ENCODE peak calls at places on chromosomes 1 and 21, in eight cellular contexts. G is NCI-H345; F is endodermal cell; I is cardiac muscle cell; J is stimulated activated CD4-positive, alpha-beta T cell treated with anti-CD3 and anti-CD28 coated beads, Interleukin-1b, Interleukin-23, amount 100 ng/mL, for 1 hour; Z is activated T-helper 1 cell treated with anti-CD3 and anti-CD28 coated beads, Interleukin-2, amount 50 U/mL, for 16 hours; T is tibial artery; E is stomach. C is an unnamed sample.

GRCh38 chr1:157774412-157774811 is 2.5 kb downstream of the FCRL2 start:
- DNase-seq in G (no peak), F (no peak), I (no peak), J (no peak), Z (no peak), T (no peak), E (no peak), C (no peak)

GRCh38 chr21:44755227-44755626 is 43.9 kb upstream of the TSPEAR start:
- DNase-seq in G (no peak), F (no peak), I (peak; percentile 88), J (no peak), Z (no peak), T (no peak), E (no peak), C (no peak)

GRCh38 chr1:211476200-211476849 is 15.6 kb downstream of the RD3 start:
- DNase-seq in G (peak; percentile 55), F (peak; percentile 90), I (peak; percentile 81), J (peak; percentile 50), Z (peak; percentile 51), T (no peak), E (peak; percentile 79), C (peak; percentile 66)

GRCh38 chr1:54498383-54499096 is 49.5 kb upstream of the ACOT11 start:
- DNase-seq in G (no peak), F (peak; percentile 65), I (no peak), J (no peak), Z (no peak), T (no peak), E (no peak), C (no peak)

GRCh38 chr21:46125846-46126301 is 28.0 kb downstream of the COL6A2 start:
- DNase-seq in G (no peak), F (peak; percentile 38), I (no peak), J (no peak), Z (no peak), T (peak; percentile 66), E (peak; percentile 20), C (no peak)

GRCh38 chr1:48003741-48004503 is 6.7 kb upstream of the TRABD2B start:
- DNase-seq in G (peak; percentile 57), F (peak; percentile 40), I (no peak), J (no peak), Z (no peak), T (no peak), E (no peak), C (no peak)

GRCh38 chr1:245310605-245311531 is 156.1 kb downstream of the KIF26B start:
- DNase-seq in G (peak; percentile 69), F (peak; percentile 83), I (peak; percentile 70), J (no peak), Z (no peak), T (no peak), E (no peak), C (no peak)

GRCh38 chr1:37602750-37603694 is 7.3 kb upstream of the GNL2 start:
- DNase-seq in G (peak; percentile 58), F (peak; percentile 73), I (peak; percentile 56), J (peak; percentile 11), Z (no peak), T (no peak), E (no peak), C (peak; percentile 21)

GRCh38 chr1:10796029-10796944 is at the start of gene CASZ1:
- DNase-seq in G (peak; percentile 95), F (peak; percentile 94), I (peak; percentile 92), J (no peak), Z (no peak), T (peak; percentile 82), E (peak; percentile 89), C (no peak)

GRCh38 chr1:172279951-172280350 is 140.5 kb upstream of the C1orf105 start:
- DNase-seq in G (no peak), F (no peak), I (peak; percentile 41), J (no peak), Z (no peak), T (no peak), E (no peak), C (no peak)

GRCh38 chr1:51331206-51332100 is 1.1 kb upstream of the TTC39A start:
- DNase-seq in G (peak; percentile 47), F (peak; percentile 86), I (peak; percentile 29), J (no peak), Z (no peak), T (no peak), E (peak; percentile 50), C (peak; percentile 89)

GRCh38 chr1:115251856-115252255 is 86.2 kb downstream of the NGF start:
- DNase-seq in G (no peak), F (no peak), I (peak; percentile 90), J (no peak), Z (no peak), T (no peak), E (no peak), C (no peak)

GRCh38 chr1:4277598-4277997 is 376.8 kb upstream of the AJAP1 start:
- DNase-seq in G (no peak), F (no peak), I (no peak), J (no peak), Z (no peak), T (no peak), E (no peak), C (no peak)

GRCh38 chr1:1162597-1163537 is 10.8 kb upstream of the TTLL10 start:
- DNase-seq in G (peak; percentile 91), F (peak; percentile 90), I (no peak), J (no peak), Z (no peak), T (no peak), E (peak; percentile 95), C (no peak)

GRCh38 chr1:96633695-96634094 is 87.9 kb upstream of the PTBP2 start:
- DNase-seq in G (no peak), F (no peak), I (no peak), J (no peak), Z (no peak), T (no peak), E (no peak), C (no peak)

GRCh38 chr1:46406881-46407608 is 12.9 kb downstream of the FAAH start:
- DNase-seq in G (no peak), F (peak; percentile 78), I (peak; percentile 17), J (no peak), Z (no peak), T (no peak), E (no peak), C (no peak)

C was measured in erythroblast.